ENCODE peak calls at places on chromosomes 4 and X, in ten cellular contexts. T is astrocyte of the cerebellum, P is cardiac fibroblast, R is fibroblast of the aortic adventitia, Z is fibroblast of lung, V is psoas muscle, C is kidney epithelial cell, F is cardiac muscle cell, E is epithelial cell of esophagus, K is BE2C. O is an unnamed sample.

GRCh38 chr4:38753021-38753806 is 29.6 kb downstream of the TLR10 start:
- DNase-seq in P (peak; percentile 99), T (peak; percentile 99), F (peak; percentile 96), E (peak; percentile 86), V (peak; percentile 83), R (peak; percentile 99), C (peak; percentile 93), K (peak; percentile 45), Z (peak; percentile 100), O (peak; percentile 97)

GRCh38 chr4:25223770-25224375 is 10.0 kb upstream of the PI4K2B start:
- DNase-seq in F (no peak), T (no peak), V (no peak), K (peak; percentile 12), P (peak; percentile 32), C (no peak), Z (peak; percentile 38), E (peak; percentile 60), R (peak; percentile 47), O (peak; percentile 57)

GRCh38 chrX:106932492-106932923 is 12.3 kb downstream of the CLDN2 start:
- DNase-seq in Z (peak; percentile 47), E (no peak), C (no peak), F (peak; percentile 17), R (peak; percentile 41), P (peak; percentile 45), V (no peak), K (no peak), T (no peak), O (peak; percentile 72)

GRCh38 chr4:89251396-89251795 is 56.2 kb downstream of the GPRIN3 start:
- DNase-seq in R (no peak), Z (no peak), C (no peak), T (no peak), P (no peak), E (no peak), V (no peak), F (no peak), K (no peak), O (no peak)

GRCh38 chr4:184801781-184802180 is 24.0 kb downstream of the ACSL1 start:
- DNase-seq in P (no peak), C (no peak), F (no peak), Z (peak; percentile 84), V (peak; percentile 54), R (peak; percentile 87), E (peak; percentile 87), K (no peak), T (no peak), O (no peak)

GRCh38 chrX:70134116-70134477 is 850 bp downstream of the IGBP1 start:
- DNase-seq in E (peak; percentile 10), P (peak; percentile 12), R (peak; percentile 18), K (no peak), F (peak; percentile 7), T (no peak), Z (peak; percentile 15), C (no peak), V (no peak), O (peak; percentile 60)

GRCh38 chr4:114386637-114387233 is 211.9 kb upstream of the UGT8 start:
- DNase-seq in Z (peak; percentile 31), P (peak; percentile 63), V (no peak), R (peak; percentile 67), T (peak; percentile 29), E (peak; percentile 50), F (peak; percentile 36), C (no peak), K (peak; percentile 18), O (peak; percentile 45)

GRCh38 chrX:109856974-109857373 is 123.9 kb upstream of the ACSL4 start:
- DNase-seq in C (no peak), Z (peak; percentile 14), V (no peak), T (no peak), E (peak; percentile 26), K (no peak), P (peak; percentile 47), R (peak; percentile 62), F (peak; percentile 53), O (peak; percentile 49)

GRCh38 chr4:141153751-141154510 is 20.7 kb upstream of the RNF150 start:
- DNase-seq in R (peak; percentile 45), C (no peak), Z (peak; percentile 36), V (no peak), E (no peak), T (no peak), P (peak; percentile 68), K (peak; percentile 48), F (peak; percentile 52), O (peak; percentile 91)

GRCh38 chr4:137621056-137621455 is 88.8 kb upstream of the PCDH18 start:
- DNase-seq in K (no peak), V (no peak), R (no peak), P (no peak), C (no peak), F (no peak), T (no peak), Z (peak; percentile 27), E (no peak), O (no peak)

DNA sequence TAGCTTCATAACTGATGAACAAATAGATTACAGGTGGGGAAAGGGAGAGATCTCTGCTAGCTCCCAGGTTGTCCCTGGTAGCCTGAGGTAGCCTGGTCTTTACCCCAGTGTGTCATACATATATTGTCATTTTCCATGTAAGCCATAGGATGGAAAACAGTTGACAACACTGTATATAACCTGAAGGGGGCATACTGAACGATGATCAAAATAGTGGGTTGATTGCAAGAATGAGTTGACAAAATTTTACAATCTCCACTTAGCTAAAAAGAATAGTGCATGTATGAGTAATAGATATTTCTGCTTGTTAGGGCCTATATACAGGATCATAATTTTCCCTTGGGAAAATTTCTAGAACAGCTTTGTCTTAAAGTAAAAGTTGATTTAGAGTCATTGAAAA is 304.1 kb upstream of the HAND2 start:
- DNase-seq in Z (no peak), E (peak; percentile 17), F (no peak), C (no peak), R (peak; percentile 56), T (no peak), P (peak; percentile 23), V (no peak), K (no peak), O (peak; percentile 12)
- TF ChIP-seq CTCF in Z (no peak), E (no peak), F (peak; percentile 23), C (no peak), R (no peak), T (no peak), P (peak; percentile 22), V (no peak), K (peak; percentile 46), O (no peak)

GRCh38 chrX:104108955-104109354 is 3.4 kb upstream of the ZCCHC18 start:
- DNase-seq in Z (no peak), R (no peak), K (no peak), T (no peak), C (no peak), V (no peak), F (no peak), P (no peak), E (no peak), O (no peak)

GRCh38 chrX:104112326-104112951 is at the start of gene ZCCHC18:
- DNase-seq in R (peak; percentile 41), E (peak; percentile 20), F (peak; percentile 88), K (peak; percentile 80), Z (peak; percentile 78), P (peak; percentile 64), T (peak; percentile 11), V (peak; percentile 53), C (no peak), O (peak; percentile 41)

GRCh38 chrX:104117753-104118152 is 5.4 kb downstream of the ZCCHC18 start:
- DNase-seq in V (no peak), C (no peak), Z (no peak), T (no peak), P (no peak), K (no peak), R (no peak), E (no peak), F (no peak), O (no peak)

GRCh38 chrX:104118765-104119164 is 6.4 kb downstream of the ZCCHC18 start:
- DNase-seq in P (no peak), E (no peak), Z (no peak), V (no peak), R (no peak), K (no peak), F (no peak), C (no peak), T (no peak), O (no peak)

GRCh38 chrX:104113237-104113965 is 1.1 kb downstream of the ZCCHC18 start:
- DNase-seq in K (peak; percentile 66), E (peak; percentile 58), T (peak; percentile 11), Z (peak; percentile 55), R (peak; percentile 42), C (no peak), F (peak; percentile 84), P (peak; percentile 45), V (peak; percentile 59), O (peak; percentile 36)
- H3K4me3 ChIP-seq in K (peak overlapping the region; percentile 61), E (no peak overlapping the region), T (peak overlapping the region; percentile 55), Z (peak overlapping the region; percentile 54), R (peak overlapping the region; percentile 68), C (peak overlapping the region; percentile 52), F (peak overlapping the region; percentile 47), P (peak overlapping the region; percentile 63), V (peak overlapping the region; percentile 69), O (peak overlapping the region; percentile 62)

GRCh38 chrX:18436017-18436416 is 10.6 kb downstream of the CDKL5 start:
- DNase-seq in P (no peak), V (no peak), E (no peak), F (no peak), C (no peak), T (no peak), K (no peak), R (no peak), Z (no peak), O (no peak)

GRCh38 chrX:18440835-18441234 is 15.4 kb downstream of the CDKL5 start:
- DNase-seq in K (no peak), E (no peak), Z (no peak), T (no peak), F (no peak), P (no peak), R (no peak), C (no peak), V (no peak), O (no peak)

DNA sequence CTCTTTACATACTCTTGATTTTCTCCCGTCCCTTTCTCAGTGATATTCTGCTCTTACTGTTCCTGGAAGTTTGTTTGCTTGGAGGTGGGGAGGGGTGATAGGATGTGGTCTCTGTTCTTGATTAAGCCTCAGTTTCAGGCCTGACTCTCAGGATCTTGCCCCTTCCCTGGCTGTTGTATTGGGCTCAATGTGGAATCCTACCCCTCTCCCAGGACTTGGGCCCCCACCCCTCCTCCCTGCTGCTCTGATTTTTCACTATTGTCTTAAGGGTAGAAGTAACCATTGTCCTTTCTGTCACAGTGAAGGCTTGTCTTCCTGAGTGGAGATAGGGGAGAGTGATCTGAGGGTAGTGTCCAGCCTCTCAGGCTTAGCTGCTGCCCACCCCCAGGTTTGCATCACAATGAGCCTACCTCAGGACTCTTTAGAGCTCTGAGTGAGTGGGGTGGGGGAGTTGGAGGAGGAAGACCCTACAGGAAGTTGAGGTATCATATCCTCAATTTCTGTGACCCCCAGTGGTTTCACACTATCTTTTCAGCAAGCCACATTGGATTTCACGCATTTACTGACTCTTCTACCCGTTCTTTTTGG is 16.5 kb downstream of the CDKL5 start:
- DNase-seq in P (no peak), Z (no peak), K (no peak), V (no peak), F (no peak), R (no peak), C (no peak), E (no peak), T (no peak), O (no peak)
- TF ChIP-seq CTCF in P (no peak), Z (no peak), K (no peak), V (no peak), F (no peak), R (no peak), C (no peak), E (no peak), T (no peak), O (no peak)

DNA sequence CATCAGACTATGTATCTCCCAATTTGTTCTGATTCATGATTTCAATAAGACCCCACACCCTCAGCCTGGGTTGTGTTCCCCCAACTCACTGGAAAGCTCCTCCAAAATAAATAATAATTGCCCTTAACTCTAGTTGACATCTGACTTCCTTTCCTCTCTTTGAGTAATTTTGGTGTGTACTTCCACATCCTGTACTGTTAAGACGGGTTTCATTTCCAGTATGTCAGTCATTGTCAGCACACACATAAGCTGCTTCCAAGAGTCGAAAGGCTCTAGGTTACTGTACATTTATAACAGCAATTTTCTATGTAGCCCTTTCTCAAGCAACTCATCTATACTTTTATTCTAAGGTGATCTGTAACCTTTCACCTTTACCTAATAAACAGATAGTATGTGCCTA is 52.1 kb upstream of the C1QTNF7 start:
- DNase-seq in V (no peak), R (no peak), Z (no peak), K (no peak), T (no peak), F (no peak), E (no peak), P (no peak), C (no peak), O (no peak)
- H3K4me3 ChIP-seq in V (peak overlapping the region; percentile 52), R (no peak overlapping the region), Z (peak overlapping the region; percentile 48), K (no peak overlapping the region), T (no peak overlapping the region), F (no peak overlapping the region), E (no peak overlapping the region), P (no peak overlapping the region), C (no peak overlapping the region), O (no peak overlapping the region)